ENCODE peak calls at places on chromosomes 16 and 17, in four cellular contexts. One of them, this sample, is unnamed.

GRCh38 chr17:2712300-2713043 is 908 bp upstream of the CLUH start:
- DNase-seq in tibial artery: no peak
- DNase-seq in neural crest cell: no peak
- DNase-seq in Caco-2: no peak
- DNase-seq in this sample: peak

GRCh38 chr17:66938656-66939055 is 25.9 kb upstream of the CACNG4 start:
- DNase-seq in Caco-2: no peak
- DNase-seq in neural crest cell: no peak
- DNase-seq in tibial artery: no peak
- DNase-seq in this sample: no peak

GRCh38 chr17:78356163-78356713 is 3.6 kb downstream of the SOCS3 start:
- DNase-seq in tibial artery: no peak
- DNase-seq in neural crest cell: no peak
- DNase-seq in Caco-2: no peak
- DNase-seq in this sample: peak

GRCh38 chr16:13083687-13084086 is 182.3 kb downstream of the SHISA9 start:
- DNase-seq in Caco-2: no peak
- DNase-seq in tibial artery: no peak
- DNase-seq in neural crest cell: no peak
- DNase-seq in this sample: no peak

GRCh38 chr17:3594056-3594810 is 15.0 kb downstream of the TRPV1 start:
- DNase-seq in Caco-2: no peak
- DNase-seq in tibial artery: no peak
- DNase-seq in neural crest cell: no peak
- DNase-seq in this sample: no peak

GRCh38 chr17:44203731-44204452 is 4.2 kb upstream of the ATXN7L3 start:
- DNase-seq in tibial artery: peak
- DNase-seq in Caco-2: peak
- DNase-seq in neural crest cell: peak
- DNase-seq in this sample: no peak

GRCh38 chr17:75250009-75250471 is 11.4 kb downstream of the GGA3 start:
- DNase-seq in Caco-2: no peak
- DNase-seq in neural crest cell: no peak
- DNase-seq in tibial artery: no peak
- DNase-seq in this sample: peak

GRCh38 chr16:57390635-57391307 is 13.8 kb upstream of the CCL17 start:
- DNase-seq in tibial artery: no peak
- DNase-seq in neural crest cell: no peak
- DNase-seq in Caco-2: no peak
- DNase-seq in this sample: no peak

GRCh38 chr17:6259899-6260298 is 175.0 kb downstream of the AIPL1 start:
- DNase-seq in Caco-2: no peak
- DNase-seq in tibial artery: no peak
- DNase-seq in neural crest cell: no peak
- DNase-seq in this sample: no peak

GRCh38 chr16:47858333-47859067 is 297.3 kb downstream of the ABCC12 start:
- DNase-seq in neural crest cell: no peak
- DNase-seq in tibial artery: no peak
- DNase-seq in Caco-2: no peak
- DNase-seq in this sample: no peak

GRCh38 chr16:50530277-50531236 is 17.6 kb upstream of the NKD1 start:
- DNase-seq in Caco-2: no peak
- DNase-seq in neural crest cell: no peak
- DNase-seq in tibial artery: no peak
- DNase-seq in this sample: no peak

GRCh38 chr17:32626371-32626770 is 139.6 kb downstream of the CDK5R1 start:
- DNase-seq in Caco-2: no peak
- DNase-seq in tibial artery: no peak
- DNase-seq in neural crest cell: no peak
- DNase-seq in this sample: no peak

GRCh38 chr17:31808521-31808920 is 50.5 kb downstream of the COPRS start:
- DNase-seq in neural crest cell: no peak
- DNase-seq in tibial artery: no peak
- DNase-seq in Caco-2: no peak
- DNase-seq in this sample: no peak

GRCh38 chr17:9900744-9901143 is 4.3 kb downstream of the RCVRN start:
- DNase-seq in Caco-2: no peak
- DNase-seq in tibial artery: no peak
- DNase-seq in neural crest cell: no peak
- DNase-seq in this sample: no peak

GRCh38 chr17:42639484-42640474 is 19.3 kb upstream of the TUBG2 start:
- DNase-seq in tibial artery: no peak
- DNase-seq in Caco-2: no peak
- DNase-seq in neural crest cell: no peak
- DNase-seq in this sample: no peak

GRCh38 chr16:88413631-88414030 is 30.9 kb downstream of the ZNF469 start:
- DNase-seq in neural crest cell: no peak
- DNase-seq in tibial artery: no peak
- DNase-seq in Caco-2: no peak
- DNase-seq in this sample: no peak

GRCh38 chr17:57940217-57940616 is 15.0 kb downstream of the CUEDC1 start:
- DNase-seq in Caco-2: no peak
- DNase-seq in neural crest cell: no peak
- DNase-seq in tibial artery: no peak
- DNase-seq in this sample: no peak

GRCh38 chr17:46795379-46795952 is 23.0 kb downstream of the WNT3 start:
- DNase-seq in tibial artery: no peak
- DNase-seq in Caco-2: no peak
- DNase-seq in neural crest cell: no peak
- DNase-seq in this sample: no peak

GRCh38 chr16:85610059-85610445 is 3.1 kb upstream of the GSE1 start:
- DNase-seq in neural crest cell: no peak
- DNase-seq in tibial artery: no peak
- DNase-seq in Caco-2: no peak
- DNase-seq in this sample: no peak

GRCh38 chr17:15236281-15237105 is 28.6 kb downstream of the PMP22 start:
- DNase-seq in Caco-2: no peak
- DNase-seq in neural crest cell: no peak
- DNase-seq in tibial artery: no peak
- DNase-seq in this sample: no peak

GRCh38 chr16:85536073-85536410 is 77.1 kb upstream of the GSE1 start:
- DNase-seq in Caco-2: no peak
- DNase-seq in tibial artery: no peak
- DNase-seq in neural crest cell: no peak
- DNase-seq in this sample: no peak

GRCh38 chr17:64491034-64491860 is 5.6 kb downstream of the POLG2 start:
- DNase-seq in Caco-2: peak
- DNase-seq in neural crest cell: no peak
- DNase-seq in tibial artery: no peak
- DNase-seq in this sample: no peak

GRCh38 chr16:80664226-80664625 is 123.4 kb downstream of the DYNLRB2 start:
- DNase-seq in Caco-2: no peak
- DNase-seq in tibial artery: no peak
- DNase-seq in neural crest cell: no peak
- DNase-seq in this sample: no peak

GRCh38 chr17:80724723-80725388 is 180.2 kb downstream of the RPTOR start:
- DNase-seq in neural crest cell: no peak
- DNase-seq in tibial artery: no peak
- DNase-seq in Caco-2: no peak
- DNase-seq in this sample: peak

GRCh38 chr17:7888184-7888920 is at the start of gene CHD3:
- DNase-seq in tibial artery: no peak
- DNase-seq in neural crest cell: no peak
- DNase-seq in Caco-2: peak
- DNase-seq in this sample: no peak

GRCh38 chr16:30352488-30353401 is 2.4 kb downstream of the CD2BP2 start:
- DNase-seq in Caco-2: no peak
- DNase-seq in tibial artery: no peak
- DNase-seq in neural crest cell: no peak
- DNase-seq in this sample: peak

GRCh38 chr16:14628806-14629611 is 1.1 kb downstream of the PARN start:
- DNase-seq in tibial artery: no peak
- DNase-seq in neural crest cell: no peak
- DNase-seq in Caco-2: peak
- DNase-seq in this sample: no peak

GRCh38 chr17:66281671-66282369 is 20.6 kb upstream of the PRKCA start:
- DNase-seq in tibial artery: no peak
- DNase-seq in neural crest cell: no peak
- DNase-seq in Caco-2: no peak
- DNase-seq in this sample: no peak

This sample was measured in psoas muscle.